ENCODE peak calls at places on chromosomes 3 and 15, in six cellular contexts. W, T, H, J, M and P are unnamed samples.

GRCh38 chr15:69897471-69898237 is 200.1 kb downstream of the TLE3 start:
- DNase-seq in W (no peak), T (peak), H (no peak), J (no peak), M (no peak), P (no peak)

GRCh38 chr3:28273837-28274236 is 32.4 kb downstream of the CMC1 start:
- DNase-seq in W (no peak), T (no peak), H (no peak), J (no peak), M (no peak), P (no peak)

GRCh38 chr3:12948891-12949711 is 107.7 kb upstream of the RPL32 start:
- DNase-seq in W (peak), T (peak), H (no peak), J (no peak), M (no peak), P (no peak)

GRCh38 chr3:119184808-119185690 is 11.7 kb downstream of the UPK1B start:
- DNase-seq in W (no peak), T (no peak), H (no peak), J (no peak), M (no peak), P (no peak)

GRCh38 chr3:42613462-42613861 is 13.0 kb downstream of the NKTR start:
- DNase-seq in W (no peak), T (no peak), H (no peak), J (no peak), M (no peak), P (no peak)

GRCh38 chr3:15347104-15347736 is 14.8 kb upstream of the SH3BP5 start:
- DNase-seq in W (no peak), T (no peak), H (no peak), J (no peak), M (no peak), P (no peak)

GRCh38 chr15:99944131-99944530 is 210.9 kb upstream of the LYSMD4 start:
- DNase-seq in W (no peak), T (no peak), H (no peak), J (no peak), M (no peak), P (no peak)

GRCh38 chr15:98725874-98726273 is 77.5 kb downstream of the IGF1R start:
- DNase-seq in W (no peak), T (no peak), H (no peak), J (no peak), M (no peak), P (no peak)

GRCh38 chr15:41780727-41781126 is 6.4 kb downstream of the MAPKBP1 start:
- DNase-seq in W (no peak), T (no peak), H (no peak), J (no peak), M (no peak), P (no peak)

GRCh38 chr3:159964166-159964973 is 24.3 kb upstream of the IL12A start:
- DNase-seq in W (no peak), T (no peak), H (no peak), J (no peak), M (no peak), P (no peak)

GRCh38 chr3:72341943-72342342 is 506.3 kb downstream of the SHQ1 start:
- DNase-seq in W (no peak), T (no peak), H (no peak), J (no peak), M (no peak), P (no peak)

GRCh38 chr3:96266395-96267187 is 547.8 kb upstream of the EPHA6 start:
- DNase-seq in W (no peak), T (no peak), H (no peak), J (no peak), M (no peak), P (no peak)

GRCh38 chr3:153625506-153625905 is 463.5 kb downstream of the RAP2B start:
- DNase-seq in W (no peak), T (no peak), H (no peak), J (no peak), M (no peak), P (no peak)